ENCODE peak calls at places on chromosomes 5 and 9, in four cellular contexts. M is GM23248, I is OCI-LY7, S is MM.1S. J is an unnamed sample.

GRCh38 chr9:87197349-87198130 is 250.2 kb upstream of the GAS1 start:
- DNase-seq in M (no peak), I (no peak), S (no peak), J (no peak)

GRCh38 chr9:93536167-93536566 is 40.2 kb upstream of the PHF2 start:
- DNase-seq in M (no peak), I (no peak), S (no peak), J (no peak)

GRCh38 chr9:130639119-130639485 is 25.3 kb upstream of the PRDM12 start:
- DNase-seq in M (no peak), I (no peak), S (no peak), J (no peak)

GRCh38 chr5:148786456-148786855 is 40.0 kb upstream of the ADRB2 start:
- DNase-seq in M (peak), I (no peak), S (no peak), J (no peak)

GRCh38 chr5:36073595-36074216 is 7.0 kb upstream of the UGT3A2 start:
- DNase-seq in M (peak), I (peak), S (peak), J (peak)

GRCh38 chr9:99451121-99451606 is 229.1 kb downstream of the SEC61B start:
- DNase-seq in M (no peak), I (no peak), S (no peak), J (no peak)

GRCh38 chr9:18256574-18256973 is 217.4 kb upstream of the ADAMTSL1 start:
- DNase-seq in M (peak), I (no peak), S (no peak), J (peak)

GRCh38 chr9:113221800-113222481 is 597 bp downstream of the SLC31A1 start:
- DNase-seq in M (no peak), I (peak), S (no peak), J (no peak)

GRCh38 chr9:680106-680505 is 161.4 kb upstream of the DMRT1 start:
- DNase-seq in M (no peak), I (no peak), S (no peak), J (no peak)

GRCh38 chr5:81326554-81326953 is 25.2 kb downstream of the ZCCHC9 start:
- DNase-seq in M (peak), I (no peak), S (no peak), J (no peak)

GRCh38 chr9:129401623-129402340 is 219.1 kb downstream of the C9orf50 start:
- DNase-seq in M (no peak), I (no peak), S (no peak), J (no peak)

GRCh38 chr9:121654497-121655140 is 3.2 kb downstream of the DAB2IP start:
- DNase-seq in M (no peak), I (no peak), S (no peak), J (no peak)

GRCh38 chr5:150410524-150411244 is 2.0 kb downstream of the CD74 start:
- DNase-seq in M (peak), I (peak), S (peak), J (peak)
- H3K4me3 ChIP-seq in M (no peak), I (peak), S (peak), J (no peak)

GRCh38 chr5:42751044-42751443 is 5.6 kb upstream of the CCDC152 start:
- DNase-seq in M (no peak), I (no peak), S (no peak), J (no peak)

GRCh38 chr5:42750507-42750906 is 6.1 kb upstream of the CCDC152 start:
- DNase-seq in M (no peak), I (no peak), S (no peak), J (no peak)

GRCh38 chr5:42745426-42745825 is 11.2 kb upstream of the CCDC152 start:
- DNase-seq in M (peak), I (peak), S (no peak), J (no peak)

GRCh38 chr5:42745856-42746255 is 10.8 kb upstream of the CCDC152 start:
- DNase-seq in M (no peak), I (no peak), S (no peak), J (no peak)

DNA sequence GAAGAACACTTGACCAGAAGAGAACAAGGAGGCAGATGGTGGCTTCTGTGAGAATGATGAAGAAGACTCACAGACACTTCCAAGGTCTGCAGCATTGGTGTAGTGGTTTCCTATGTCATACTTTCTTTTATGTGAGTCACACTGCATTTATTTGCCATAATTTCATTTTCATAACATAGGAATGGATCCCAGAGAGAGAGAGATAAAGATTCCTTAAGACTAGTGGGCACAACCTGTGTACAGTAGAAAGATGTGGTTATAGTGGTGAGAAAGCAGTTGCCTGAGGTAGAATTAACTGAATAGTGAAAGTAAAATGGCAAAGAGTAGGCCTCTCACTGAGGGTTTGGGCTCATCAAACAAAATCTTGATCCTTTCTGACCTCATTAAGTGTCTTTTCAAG is 7.6 kb upstream of the CCDC152 start:
- DNase-seq in M (peak), I (no peak), S (peak), J (no peak)
- TF ChIP-seq EZH2phosphoT487 in M (no peak), I (no peak), S (no peak), J (no peak)

GRCh38 chr9:69204869-69205268 is 30.8 kb downstream of the TJP2 start:
- DNase-seq in M (peak), I (no peak), S (no peak), J (no peak)
- H3K4me3 ChIP-seq in M (peak), I (no peak), S (no peak), J (no peak)

GRCh38 chr9:33310748-33311147 is 20.4 kb downstream of the NFX1 start:
- DNase-seq in M (no peak), I (no peak), S (no peak), J (no peak)

GRCh38 chr9:33307067-33307466 is 16.8 kb downstream of the NFX1 start:
- DNase-seq in M (no peak), I (no peak), S (no peak), J (no peak)

GRCh38 chr9:33315371-33315770 is 25.1 kb downstream of the NFX1 start:
- DNase-seq in M (no peak), I (no peak), S (no peak), J (no peak)

GRCh38 chr9:33309903-33310302 is 19.6 kb downstream of the NFX1 start:
- DNase-seq in M (no peak), I (no peak), S (no peak), J (no peak)

GRCh38 chr9:33311953-33312352 is 21.6 kb downstream of the NFX1 start:
- DNase-seq in M (peak), I (no peak), S (no peak), J (no peak)
- TF ChIP-seq EZH2phosphoT487 in M (no peak), I (no peak), S (no peak), J (no peak)

GRCh38 chr5:89313804-89314588 is 431.0 kb upstream of the MEF2C start:
- DNase-seq in M (peak), I (peak), S (peak), J (peak)
- H3K4me3 ChIP-seq in M (no peak), I (no peak), S (peak), J (no peak)

GRCh38 chr5:107319921-107320320 is 350.8 kb downstream of the EFNA5 start:
- DNase-seq in M (no peak), I (no peak), S (no peak), J (no peak)
- TF ChIP-seq EZH2phosphoT487 in M (no peak), I (no peak), S (no peak), J (no peak)

GRCh38 chr5:176743136-176743827 is 67.1 kb upstream of the UNC5A start:
- DNase-seq in M (peak), I (no peak), S (no peak), J (peak)
- H3K4me3 ChIP-seq in M (no peak), I (no peak), S (no peak), J (no peak)